ENCODE peak calls at places on chromosomes 16 and 17, in ten cellular contexts. O is AG10803, M is nephron progenitor cell, H is HFF-Myc, G is type B pancreatic cell, C is AG04450, T is ascending aorta, B is MM.1S, D is natural killer cell, J is tibial artery. S is an unnamed sample.

GRCh38 chr17:48542956-48543853 is 1.7 kb downstream of the HOXB2 start:
- DNase-seq in O (no peak), M (no peak), H (no peak), G (no peak), C (no peak), T (no peak), B (peak), D (peak), J (no peak), S (peak)

GRCh38 chr17:53058031-53058430 is 764.7 kb upstream of the KIF2B start:
- DNase-seq in O (no peak), M (no peak), H (no peak), G (no peak), C (no peak), T (no peak), B (no peak), D (no peak), J (no peak), S (no peak)

GRCh38 chr17:2792541-2793169 is 3.6 kb upstream of the RAP1GAP2 start:
- DNase-seq in O (no peak), M (no peak), H (no peak), G (no peak), C (no peak), T (no peak), B (no peak), D (peak), J (no peak), S (peak)

GRCh38 chr16:26772503-26772902 is 294.2 kb upstream of the C16orf82 start:
- DNase-seq in O (no peak), M (no peak), H (no peak), G (no peak), C (no peak), T (no peak), B (no peak), D (no peak), J (no peak), S (no peak)

GRCh38 chr16:10266809-10267208 is 84.6 kb upstream of the GRIN2A start:
- DNase-seq in O (no peak), M (no peak), H (no peak), G (no peak), C (no peak), T (no peak), B (no peak), D (no peak), J (peak), S (peak)

GRCh38 chr17:71790791-71791190 is 330.0 kb upstream of the SOX9 start:
- DNase-seq in O (peak), M (no peak), H (no peak), G (no peak), C (no peak), T (no peak), B (no peak), D (no peak), J (no peak), S (no peak)

GRCh38 chr17:72467841-72468653 is 347.2 kb downstream of the SOX9 start:
- DNase-seq in O (peak), M (no peak), H (peak), G (no peak), C (no peak), T (no peak), B (no peak), D (no peak), J (peak), S (no peak)

GRCh38 chr16:21060027-21060510 is 90.6 kb downstream of the DNAH3 start:
- DNase-seq in O (no peak), M (no peak), H (no peak), G (no peak), C (no peak), T (no peak), B (no peak), D (no peak), J (no peak), S (no peak)

GRCh38 chr16:17173134-17173729 is 297.5 kb downstream of the XYLT1 start:
- DNase-seq in O (peak), M (no peak), H (no peak), G (no peak), C (peak), T (peak), B (no peak), D (no peak), J (peak), S (peak)

GRCh38 chr17:79615446-79615845 is 4.6 kb upstream of the RBFOX3 start:
- DNase-seq in O (no peak), M (no peak), H (no peak), G (no peak), C (no peak), T (no peak), B (no peak), D (no peak), J (no peak), S (no peak)

GRCh38 chr16:85312642-85313540 is 200.6 kb upstream of the CIBAR2 start:
- DNase-seq in O (no peak), M (peak), H (no peak), G (no peak), C (no peak), T (no peak), B (no peak), D (no peak), J (peak), S (no peak)

GRCh38 chr17:75683467-75684041 is 16.4 kb downstream of the SAP30BP start:
- DNase-seq in O (peak), M (no peak), H (no peak), G (no peak), C (no peak), T (no peak), B (no peak), D (no peak), J (no peak), S (peak)

GRCh38 chr16:24883714-24884151 is 38.0 kb downstream of the SLC5A11 start:
- DNase-seq in O (no peak), M (no peak), H (no peak), G (no peak), C (no peak), T (no peak), B (no peak), D (no peak), J (no peak), S (no peak)

GRCh38 chr17:80855968-80856862 is 135.4 kb upstream of the CHMP6 start:
- DNase-seq in O (peak), M (no peak), H (peak), G (no peak), C (peak), T (peak), B (no peak), D (peak), J (peak), S (peak)

GRCh38 chr16:3088450-3088849 is 10.6 kb downstream of the ZSCAN10 start:
- DNase-seq in O (no peak), M (no peak), H (no peak), G (no peak), C (no peak), T (no peak), B (no peak), D (no peak), J (no peak), S (no peak)

GRCh38 chr16:68064791-68065365 is 20.3 kb upstream of the NFATC3 start:
- DNase-seq in O (peak), M (peak), H (no peak), G (no peak), C (no peak), T (no peak), B (peak), D (peak), J (peak), S (peak)

GRCh38 chr17:43940630-43941029 is 1.6 kb downstream of the PPY start:
- DNase-seq in O (peak), M (peak), H (no peak), G (no peak), C (no peak), T (no peak), B (peak), D (no peak), J (no peak), S (peak)

GRCh38 chr17:43906951-43907424 is 348 bp downstream of the MPP2 start:
- DNase-seq in O (no peak), M (no peak), H (no peak), G (no peak), C (no peak), T (no peak), B (no peak), D (no peak), J (no peak), S (no peak)

GRCh38 chr16:31438414-31438813 is 4.2 kb downstream of the ZNF843 start:
- DNase-seq in O (no peak), M (no peak), H (no peak), G (no peak), C (no peak), T (no peak), B (no peak), D (no peak), J (no peak), S (no peak)

GRCh38 chr16:50025544-50025931 is 513 bp downstream of the CNEP1R1 start:
- DNase-seq in O (peak), M (no peak), H (no peak), G (no peak), C (no peak), T (no peak), B (peak), D (peak), J (no peak), S (peak)

GRCh38 chr16:84380405-84380804 is 12.1 kb downstream of the ATP2C2 start:
- DNase-seq in O (no peak), M (no peak), H (no peak), G (no peak), C (no peak), T (no peak), B (peak), D (no peak), J (peak), S (peak)

GRCh38 chr17:56960596-56961538 is at the start of gene COIL:
- DNase-seq in O (peak), M (peak), H (peak), G (peak), C (peak), T (peak), B (peak), D (peak), J (peak), S (peak)

GRCh38 chr17:1485748-1486376 is 6.6 kb downstream of the MYO1C start:
- DNase-seq in O (peak), M (peak), H (no peak), G (no peak), C (no peak), T (no peak), B (peak), D (peak), J (peak), S (peak)

GRCh38 chr16:85162478-85163277 is 50.4 kb upstream of the CIBAR2 start:
- DNase-seq in O (peak), M (peak), H (no peak), G (no peak), C (peak), T (no peak), B (no peak), D (no peak), J (peak), S (no peak)

DNA sequence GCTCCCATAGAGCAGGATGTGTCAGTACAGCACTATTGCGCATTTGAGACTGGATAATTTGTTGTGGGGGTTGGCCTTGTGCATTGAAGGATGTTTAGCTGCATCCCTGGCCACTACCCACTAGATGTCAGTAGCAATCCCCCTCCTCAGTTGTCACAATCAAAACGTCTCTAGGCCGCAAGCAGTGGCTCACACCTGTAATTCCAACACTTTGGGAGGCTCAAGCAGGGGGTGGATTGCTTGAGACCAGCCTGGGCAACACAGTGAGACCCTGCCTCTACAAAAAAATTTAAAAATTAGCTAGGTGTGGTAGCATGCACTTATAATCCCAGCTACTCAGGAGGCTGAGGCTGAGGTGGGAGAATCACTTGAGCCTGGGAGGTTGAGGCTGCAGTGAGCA is 48.4 kb downstream of the CENPV start:
- DNase-seq in O (peak), M (peak), H (no peak), G (no peak), C (no peak), T (no peak), B (no peak), D (no peak), J (no peak), S (peak)
- TF ChIP-seq CTCF in O (peak), M (peak), H (peak), G (peak), C (peak), T (no peak), B (peak), D (peak), J (no peak), S (peak)

GRCh38 chr17:69415431-69415830 is 934 bp downstream of the MAP2K6 start:
- DNase-seq in O (no peak), M (no peak), H (no peak), G (no peak), C (no peak), T (no peak), B (no peak), D (no peak), J (no peak), S (no peak)

GRCh38 chr17:69412336-69412735 is 2.2 kb upstream of the MAP2K6 start:
- DNase-seq in O (no peak), M (no peak), H (no peak), G (no peak), C (no peak), T (no peak), B (no peak), D (no peak), J (no peak), S (no peak)

GRCh38 chr17:69418535-69418934 is 4.0 kb downstream of the MAP2K6 start:
- DNase-seq in O (no peak), M (no peak), H (no peak), G (no peak), C (no peak), T (no peak), B (no peak), D (no peak), J (no peak), S (no peak)

GRCh38 chr17:69414408-69415274 is at the start of gene MAP2K6:
- DNase-seq in O (peak), M (peak), H (no peak), G (peak), C (no peak), T (peak), B (peak), D (peak), J (peak), S (peak)

DNA sequence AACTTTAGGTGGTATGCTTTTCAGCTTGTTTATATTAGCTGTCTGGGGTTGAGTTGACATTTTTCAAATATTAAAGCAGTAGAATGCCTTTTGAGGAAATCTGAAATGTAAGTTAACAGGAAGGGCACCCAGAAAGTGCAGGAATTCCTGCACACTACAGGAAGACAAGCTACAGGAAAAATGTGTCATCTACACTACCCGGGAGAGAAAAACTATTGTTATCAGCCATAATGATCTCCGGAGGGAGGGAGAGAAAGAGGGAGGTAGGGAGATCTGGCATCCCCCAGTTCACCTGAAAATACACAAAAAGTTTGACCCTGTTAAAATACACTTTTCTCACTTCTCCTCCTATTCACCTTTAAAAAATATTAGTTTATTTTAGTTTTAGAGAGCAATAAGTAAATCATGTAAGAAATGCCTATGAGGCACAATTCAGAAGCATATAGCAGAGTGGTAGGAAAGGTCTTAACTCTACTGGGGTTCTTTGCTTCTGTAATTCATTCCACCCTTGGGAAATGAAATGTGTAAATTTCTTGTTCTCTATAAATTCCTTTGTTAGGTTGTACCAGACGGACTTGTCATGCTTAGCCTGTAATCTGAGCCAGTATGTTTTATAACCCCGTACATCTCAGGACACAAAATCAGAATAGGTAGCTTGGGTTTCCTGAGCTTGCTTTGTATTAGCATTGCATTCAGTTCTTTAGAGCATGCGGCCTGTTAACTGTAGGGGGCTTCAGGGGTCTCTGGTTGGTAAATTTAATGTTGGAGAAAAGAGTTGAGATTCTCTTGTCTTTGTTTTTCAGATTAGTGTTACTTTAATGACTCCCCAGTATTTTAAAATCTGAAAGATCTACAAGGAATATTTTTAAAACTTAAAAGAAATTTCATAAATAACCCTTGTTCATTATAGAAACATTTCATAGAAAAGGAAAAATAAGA is 3.3 kb downstream of the MAP2K6 start:
- DNase-seq in O (no peak), M (no peak), H (no peak), G (no peak), C (no peak), T (no peak), B (no peak), D (no peak), J (no peak), S (no peak)
- TF ChIP-seq CTCF in O (no peak), M (no peak), H (no peak), G (peak), C (no peak), T (no peak), B (no peak), D (no peak), J (no peak), S (no peak)

DNA sequence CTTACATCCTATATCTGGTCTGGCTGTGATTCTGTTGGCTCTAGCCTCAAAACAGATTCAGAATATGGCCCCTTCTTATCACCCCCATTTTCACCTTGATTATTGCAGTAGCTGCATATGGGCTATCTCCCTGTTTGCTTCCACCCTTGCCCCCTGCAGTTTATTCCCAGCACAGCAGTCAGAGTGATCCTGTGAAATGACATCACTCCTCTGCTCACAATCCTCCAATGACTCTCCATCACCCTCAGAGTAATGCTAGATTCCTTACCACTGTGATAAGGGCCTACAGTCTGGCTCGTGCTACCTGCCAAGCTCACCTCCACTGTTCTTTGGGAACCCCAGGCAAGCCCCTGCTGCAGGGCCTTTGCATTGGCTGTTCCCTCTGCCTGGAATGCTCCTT is 92.5 kb downstream of the ASIC2 start:
- DNase-seq in O (no peak), M (no peak), H (no peak), G (no peak), C (no peak), T (no peak), B (no peak), D (no peak), J (peak), S (no peak)
- TF ChIP-seq CTCF in O (peak), M (no peak), H (no peak), G (no peak), C (peak), T (no peak), B (no peak), D (no peak), J (no peak), S (no peak)

DNA sequence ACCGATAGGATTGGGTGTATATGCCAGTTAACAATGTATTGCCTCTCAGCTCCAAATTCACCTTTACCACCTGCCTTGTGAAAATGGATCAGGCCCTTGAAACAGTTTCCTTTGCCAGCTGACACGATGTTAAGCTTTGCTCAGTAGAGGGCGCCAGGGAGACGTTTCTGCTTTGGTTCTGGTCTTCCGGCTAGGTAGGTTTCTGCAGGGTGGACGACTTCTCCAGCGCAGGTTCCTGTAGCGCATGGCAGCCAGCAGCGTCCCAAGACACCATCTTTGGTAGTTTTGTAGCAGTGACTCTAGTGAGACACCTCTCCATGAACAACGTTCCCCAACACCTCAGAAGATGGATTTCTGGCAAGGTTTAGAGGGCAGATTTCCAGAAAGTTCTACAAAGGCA is 24.0 kb downstream of the SYCE1L start:
- DNase-seq in O (no peak), M (no peak), H (no peak), G (no peak), C (no peak), T (no peak), B (no peak), D (no peak), J (no peak), S (peak)
- TF ChIP-seq CTCF in O (peak), M (peak), H (peak), G (peak), C (peak), T (no peak), B (peak), D (peak), J (no peak), S (peak)

GRCh38 chr17:77821114-77821513 is 137.4 kb upstream of the TNRC6C start:
- DNase-seq in O (no peak), M (peak), H (no peak), G (no peak), C (no peak), T (no peak), B (peak), D (no peak), J (peak), S (peak)
- TF ChIP-seq CTCF in O (no peak), M (no peak), H (no peak), G (no peak), C (no peak), T (no peak), B (peak), D (no peak), J (no peak), S (no peak)

DNA sequence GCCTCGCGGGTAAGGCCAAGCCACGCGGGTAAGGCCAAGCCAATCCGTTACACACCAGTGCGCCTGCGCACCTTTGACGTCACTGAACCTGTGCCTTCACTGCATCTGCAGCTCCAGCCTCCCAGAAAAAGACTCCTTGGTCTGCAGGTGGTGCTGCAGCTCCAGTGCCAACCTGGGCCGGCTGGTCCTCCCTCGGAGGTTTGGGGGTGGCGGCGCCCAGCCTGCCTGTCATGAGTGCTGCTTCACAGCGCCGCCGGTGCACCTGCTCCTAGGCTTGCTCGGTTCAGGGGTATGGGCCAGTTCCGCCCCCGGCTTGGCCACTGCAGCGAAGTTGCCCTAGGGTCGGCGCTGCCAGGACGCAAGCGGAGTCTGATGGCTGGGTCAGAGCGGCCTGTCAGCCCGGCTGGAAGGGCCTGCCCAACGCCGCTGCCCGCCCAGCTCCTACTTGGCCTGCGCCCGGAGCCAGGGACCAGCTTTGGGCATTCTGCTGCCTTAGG is 146.6 kb downstream of the USP22 start:
- DNase-seq in O (peak), M (no peak), H (no peak), G (no peak), C (no peak), T (no peak), B (no peak), D (no peak), J (no peak), S (peak)
- TF ChIP-seq CTCF in O (peak), M (no peak), H (peak), G (no peak), C (no peak), T (no peak), B (no peak), D (no peak), J (no peak), S (no peak)

S was measured in activated CD8-positive, alpha-beta T cell treated with anti-CD3 and anti-CD28 coated beads for 36 hours.